ENCODE peak calls at places on chromosomes 7 and 10, in five cellular contexts. U is IMR-90, S is fibroblast of lung, W is lower lobe of right lung, P is cardiac muscle cell. H is an unnamed sample. For H3K4me1, the result is how much of the 10 kb centered on the place peaks cover.

GRCh38 chr7:44391171-44391570 is 65.8 kb upstream of the CAMK2B start:
- DNase-seq in W (no peak), S (no peak), P (no peak), U (no peak), H (no peak)

GRCh38 chr10:48606530-48607355 is 1.9 kb upstream of the ARHGAP22 start:
- DNase-seq in U (peak), W (no peak), S (peak), P (no peak), H (no peak)

GRCh38 chr10:5557799-5558771 is 33.3 kb downstream of the CALML3 start:
- DNase-seq in W (peak), P (no peak), U (no peak), S (no peak), H (no peak)

GRCh38 chr10:88743999-88744398 is 15.8 kb upstream of the LIPN start:
- DNase-seq in S (no peak), W (no peak), P (no peak), U (no peak), H (no peak)

GRCh38 chr7:121931149-121931922 is 58.4 kb downstream of the PTPRZ1 start:
- DNase-seq in W (no peak), U (no peak), P (no peak), S (no peak), H (no peak)

GRCh38 chr7:5528071-5528814 is 104.6 kb upstream of the TNRC18 start:
- DNase-seq in P (peak), U (peak), W (peak), S (peak), H (peak)

GRCh38 chr10:64573625-64574325 is 1052.6 kb downstream of the REEP3 start:
- DNase-seq in S (no peak), W (no peak), P (no peak), U (no peak), H (no peak)

GRCh38 chr10:93813507-93814465 is 56.0 kb downstream of the LGI1 start:
- DNase-seq in U (peak), W (peak), S (peak), P (peak), H (peak)

GRCh38 chr10:92753865-92754264 is 64.1 kb downstream of the HHEX start:
- DNase-seq in U (no peak), S (no peak), P (no peak), W (no peak), H (no peak)

GRCh38 chr7:129285195-129285594 is 60.4 kb downstream of the AHCYL2 start:
- DNase-seq in P (no peak), S (peak), U (peak), W (no peak), H (no peak)

DNA sequence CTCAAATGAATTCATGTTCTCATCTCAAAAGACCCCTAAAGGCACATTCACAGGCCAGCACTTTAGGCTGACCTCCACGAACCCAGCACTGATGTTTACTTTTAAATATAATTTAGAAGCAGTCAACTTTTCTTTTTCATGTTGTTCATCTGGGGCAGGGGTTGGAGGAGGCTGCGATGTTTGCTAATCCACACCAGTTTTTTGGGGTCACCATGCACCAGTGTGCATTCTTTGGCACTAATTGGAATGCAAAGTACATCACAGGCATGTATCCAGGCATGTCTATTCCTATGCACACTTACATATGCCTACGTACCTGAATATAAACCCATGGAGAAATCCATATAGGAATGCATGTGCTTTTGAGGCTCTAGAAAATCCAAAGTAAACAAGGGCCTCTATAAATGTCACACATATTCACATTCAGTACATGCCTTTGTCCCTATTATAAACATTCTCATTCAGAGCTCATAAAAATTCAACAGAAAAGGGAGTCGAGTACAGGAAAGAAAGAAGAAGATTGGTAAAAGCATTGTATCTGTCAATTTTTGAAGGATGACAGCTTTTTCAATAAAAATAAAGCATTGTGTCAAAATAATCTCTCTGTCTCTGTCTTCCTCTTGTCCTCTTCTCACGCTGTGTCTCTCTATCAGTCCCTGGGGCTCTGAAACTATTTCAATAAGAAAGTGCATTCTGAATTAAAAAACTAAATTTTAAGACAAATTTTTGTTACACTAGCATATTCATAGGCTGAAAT is 248.6 kb downstream of the TNS3 start:
- DNase-seq in P (no peak), U (no peak), W (no peak), S (no peak), H (no peak)
- TF ChIP-seq CTCF in P (no peak), U (no peak), W (no peak), S (no peak), H (no peak)

DNA sequence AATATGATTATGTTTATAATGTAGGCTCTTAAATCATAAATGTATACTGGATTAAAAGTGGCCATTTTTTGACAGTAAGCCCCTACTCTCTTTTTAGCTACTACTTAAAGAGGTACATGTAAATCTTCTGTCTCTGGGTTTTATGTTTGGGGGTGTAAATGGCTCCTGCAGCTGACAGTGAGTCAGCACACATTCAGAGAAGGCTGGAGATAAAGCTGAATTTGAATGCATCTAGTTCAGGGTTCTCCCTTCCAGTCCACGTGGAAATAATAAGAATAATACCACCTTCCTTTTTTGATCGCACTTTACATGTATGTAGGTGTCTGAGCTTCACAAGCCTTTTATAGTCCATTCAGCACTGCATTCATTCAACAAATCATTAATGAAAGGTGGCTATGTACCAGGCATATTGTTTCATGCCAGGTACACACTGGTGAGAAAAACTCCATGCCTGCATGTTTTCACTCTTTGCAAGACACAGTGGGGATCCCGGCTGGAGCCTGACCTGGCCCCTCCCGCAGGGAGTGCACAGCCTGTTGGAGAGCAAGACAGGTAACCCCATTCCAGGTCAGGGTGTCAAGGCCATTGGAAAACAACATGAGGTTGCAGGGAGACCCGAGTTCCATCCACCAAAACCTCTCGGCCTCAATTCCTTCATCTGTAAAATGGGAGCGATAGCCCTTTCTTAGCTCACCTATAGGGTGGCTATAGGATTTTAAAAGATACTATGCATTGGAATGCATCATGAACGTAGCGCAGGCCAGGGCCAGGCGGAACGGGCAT is 107.5 kb upstream of the ANLN start:
- DNase-seq in U (peak), S (no peak), W (no peak), P (no peak), H (no peak)
- H3K4me1 ChIP-seq in U (under half), S (under half), W (under half), P (under half), H (half or more)

GRCh38 chr10:7269988-7270387 is 140.8 kb downstream of the SFMBT2 start:
- DNase-seq in W (no peak), U (no peak), S (no peak), P (no peak), H (no peak)

GRCh38 chr10:7277874-7278273 is 133.0 kb downstream of the SFMBT2 start:
- DNase-seq in S (no peak), P (no peak), U (no peak), W (no peak), H (no peak)

GRCh38 chr10:7275761-7276440 is 134.9 kb downstream of the SFMBT2 start:
- DNase-seq in S (no peak), P (no peak), W (no peak), U (no peak), H (no peak)

GRCh38 chr10:7272008-7272407 is 138.8 kb downstream of the SFMBT2 start:
- DNase-seq in W (no peak), P (no peak), U (no peak), S (no peak), H (no peak)

GRCh38 chr10:7274293-7274692 is 136.5 kb downstream of the SFMBT2 start:
- DNase-seq in W (no peak), P (no peak), U (no peak), S (no peak), H (no peak)
- H3K27ac ChIP-seq in W (no peak), P (no peak), U (no peak), S (no peak), H (no peak)

GRCh38 chr7:111730476-111731300 is 168.4 kb upstream of the IMMP2L start:
- DNase-seq in S (peak), U (peak), W (no peak), P (peak), H (peak)
- TF ChIP-seq CTCF in S (peak), U (peak), W (no peak), P (peak), H (peak)

GRCh38 chr10:34522542-34522941 is 292.6 kb downstream of the PARD3 start:
- DNase-seq in W (no peak), U (peak), P (peak), S (peak), H (peak)
- H3K4me1 ChIP-seq in W (under half), U (under half), P (under half), S (under half), H (under half)

DNA sequence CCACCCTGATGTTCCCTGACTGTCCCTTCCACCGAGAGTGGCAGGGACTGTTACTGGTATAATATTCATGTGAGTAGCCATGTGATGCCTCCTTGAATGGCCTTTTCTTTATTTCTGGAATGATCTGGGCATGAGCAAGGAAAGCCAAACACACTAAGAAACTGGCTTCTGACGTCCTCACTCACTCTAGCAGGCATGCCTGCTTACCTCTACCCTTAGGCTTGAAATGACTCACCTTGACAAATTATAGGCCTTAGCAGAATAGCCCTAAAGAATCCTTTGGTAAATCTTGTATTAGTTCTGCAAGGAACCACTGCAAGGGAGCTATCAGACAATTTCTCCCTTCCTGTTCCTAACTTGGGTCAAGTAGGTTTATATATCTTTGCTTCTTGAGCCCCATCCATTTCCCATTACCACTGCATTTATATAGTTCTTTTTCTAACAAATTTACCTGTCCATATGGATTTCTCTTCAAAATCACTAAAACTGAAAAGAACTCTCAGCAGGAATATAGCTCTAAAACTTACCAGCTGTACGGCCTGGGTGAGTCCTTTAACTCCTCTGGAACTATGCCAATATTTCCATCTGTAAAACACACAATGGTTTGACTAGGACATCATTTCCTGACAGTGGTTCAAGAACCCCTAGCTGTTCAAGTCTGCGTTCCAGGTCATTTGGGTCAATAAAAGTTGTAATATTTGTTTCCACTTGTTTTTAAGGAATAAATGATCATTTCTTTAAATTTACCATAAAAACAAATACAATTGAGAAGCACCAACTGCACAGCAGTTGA is 13.0 kb upstream of the NDUFA5 start:
- DNase-seq in U (no peak), W (no peak), P (no peak), S (peak), H (no peak)
- H3K27ac ChIP-seq in U (no peak), W (no peak), P (no peak), S (no peak), H (no peak)

GRCh38 chr7:87919875-87920274 is 14.2 kb upstream of the ADAM22 start:
- DNase-seq in S (no peak), U (no peak), P (no peak), W (no peak), H (no peak)
- TF ChIP-seq CTCF in S (no peak), U (no peak), P (no peak), W (no peak), H (no peak)

GRCh38 chr10:123870260-123870659 is 21.3 kb downstream of the CPXM2 start:
- DNase-seq in S (no peak), U (no peak), W (no peak), P (peak), H (no peak)
- H3K4me1 ChIP-seq in S (under half), U (under half), W (under half), P (under half), H (under half)

H was measured in OCI-LY7.